ENCODE peak calls at places on chromosomes 5 and 9, in seven cellular contexts. H is T1000; X is HTR-8/SVneo; C is CD4-positive, alpha-beta memory T cell; L is stomach; T is glutamatergic neuron; R is AG04449. B is an unnamed sample.

GRCh38 chr5:1268666-1269065 is 26.2 kb downstream of the TERT start:
- DNase-seq in H (no peak), X (no peak), C (peak), L (no peak), T (no peak), R (no peak), B (no peak)

GRCh38 chr5:1387059-1387755 is 42.3 kb upstream of the CLPTM1L start:
- DNase-seq in H (no peak), X (no peak), C (no peak), L (no peak), T (no peak), R (no peak), B (no peak)

GRCh38 chr5:126414874-126415502 is 8.2 kb upstream of the GRAMD2B start:
- DNase-seq in H (no peak), X (no peak), C (no peak), L (no peak), T (no peak), R (no peak), B (no peak)

GRCh38 chr5:75536694-75537360 is 25.1 kb downstream of the POLK start:
- DNase-seq in H (no peak), X (no peak), C (no peak), L (no peak), T (no peak), R (no peak), B (no peak)

GRCh38 chr9:94945191-94946144 is 219.0 kb downstream of the AOPEP start:
- DNase-seq in H (no peak), X (no peak), C (no peak), L (no peak), T (no peak), R (peak), B (no peak)

GRCh38 chr5:61280766-61281427 is 51.2 kb upstream of the ZSWIM6 start:
- DNase-seq in H (no peak), X (no peak), C (no peak), L (peak), T (no peak), R (no peak), B (no peak)

GRCh38 chr9:71928376-71928775 is 16.9 kb downstream of the C9orf85 start:
- DNase-seq in H (no peak), X (no peak), C (no peak), L (no peak), T (no peak), R (no peak), B (no peak)

GRCh38 chr9:98410185-98410697 is 154.8 kb upstream of the TBC1D2 start:
- DNase-seq in H (no peak), X (no peak), C (no peak), L (no peak), T (peak), R (peak), B (peak)

GRCh38 chr5:40555886-40556285 is 123.8 kb upstream of the PTGER4 start:
- DNase-seq in H (no peak), X (no peak), C (no peak), L (no peak), T (no peak), R (no peak), B (no peak)

GRCh38 chr5:171984748-171985419 is 21.6 kb downstream of the FBXW11 start:
- DNase-seq in H (peak), X (peak), C (peak), L (no peak), T (no peak), R (peak), B (no peak)

GRCh38 chr5:1555808-1556681 is 32.3 kb upstream of the LPCAT1 start:
- DNase-seq in H (no peak), X (no peak), C (no peak), L (no peak), T (no peak), R (no peak), B (no peak)

B was measured in cardiac septum.